ENCODE peak calls at places on chromosomes 5 and 9, in nine cellular contexts. A is OCI-LY7; P is HS-5; K is fibroblast of gingiva; L is Calu3; F is RWPE2; B is body of pancreas; N is NT2/D1; X is stimulated activated CD8-positive, alpha-beta memory T cell treated with anti-CD3 and anti-CD28 coated beads, Interleukin-2, amount 100 ng/mL, for 48 hours. T is an unnamed sample.
A peak's percentile ranks its signal among the peaks of the same experiment; 100 is the strongest.

GRCh38 chr5:32679218-32679617 is 31.9 kb upstream of the NPR3 start:
- DNase-seq in A (no peak), P (no peak), K (no peak), L (peak; percentile 58), F (no peak), B (no peak), N (no peak), X (no peak), T (no peak)

GRCh38 chr9:130200038-130200979 is 28.1 kb downstream of the NCS1 start:
- DNase-seq in A (no peak), P (no peak), K (peak; percentile 67), L (no peak), F (no peak), B (no peak), N (no peak), X (no peak), T (peak; percentile 88)

GRCh38 chr5:148791334-148791667 is 35.1 kb upstream of the ADRB2 start:
- DNase-seq in A (no peak), P (no peak), K (no peak), L (no peak), F (no peak), B (no peak), N (no peak), X (peak; percentile 34), T (no peak)

GRCh38 chr9:107648153-107648716 is 158.7 kb upstream of the KLF4 start:
- DNase-seq in A (no peak), P (no peak), K (peak; percentile 71), L (no peak), F (no peak), B (no peak), N (no peak), X (no peak), T (no peak)

GRCh38 chr5:136174021-136174659 is 18.8 kb downstream of the SMIM32 start:
- DNase-seq in A (peak; percentile 76), P (no peak), K (peak; percentile 62), L (no peak), F (no peak), B (no peak), N (no peak), X (no peak), T (no peak)

GRCh38 chr9:134390537-134390936 is 64.3 kb downstream of the RXRA start:
- DNase-seq in A (no peak), P (no peak), K (no peak), L (no peak), F (no peak), B (no peak), N (no peak), X (peak; percentile 80), T (no peak)

GRCh38 chr9:84357235-84357634 is 16.7 kb upstream of the SLC28A3 start:
- DNase-seq in A (no peak), P (no peak), K (no peak), L (no peak), F (no peak), B (no peak), N (no peak), X (no peak), T (no peak)

GRCh38 chr5:79962580-79963222 is 28.4 kb downstream of the MTX3 start:
- DNase-seq in A (no peak), P (peak; percentile 14), K (no peak), L (no peak), F (no peak), B (no peak), N (no peak), X (peak; percentile 58), T (no peak)

GRCh38 chr5:107058239-107058638 is 612.5 kb downstream of the EFNA5 start:
- DNase-seq in A (no peak), P (no peak), K (peak; percentile 10), L (no peak), F (no peak), B (no peak), N (no peak), X (no peak), T (no peak)

GRCh38 chr5:88657166-88657565 is 225.8 kb downstream of the MEF2C start:
- DNase-seq in A (no peak), P (no peak), K (no peak), L (no peak), F (no peak), B (no peak), N (no peak), X (no peak), T (no peak)

GRCh38 chr5:78243639-78244038 is 50.9 kb downstream of the AP3B1 start:
- DNase-seq in A (no peak), P (peak; percentile 20), K (peak; percentile 23), L (no peak), F (no peak), B (no peak), N (no peak), X (no peak), T (no peak)

T was measured in thyroid gland.